ENCODE peak calls at places on chromosome 14, in five cellular contexts. One of them, this sample, is unnamed.

GRCh38 chr14:59897757-59898383 is 22.1 kb upstream of the LRRC9 start:
- DNase-seq in astrocyte: peak; percentile 4
- DNase-seq in hepatocyte: peak; percentile 65
- DNase-seq in CD8-positive, alpha-beta T cell: no peak
- DNase-seq in A549: peak; percentile 13
- DNase-seq in this sample: peak; percentile 47

GRCh38 chr14:57833304-57833703 is 32.6 kb downstream of the SLC35F4 start:
- DNase-seq in hepatocyte: peak; percentile 25
- DNase-seq in astrocyte: peak; percentile 94
- DNase-seq in CD8-positive, alpha-beta T cell: no peak
- DNase-seq in A549: peak; percentile 41
- DNase-seq in this sample: peak; percentile 6

GRCh38 chr14:92718659-92719058 is 29.8 kb downstream of the LGMN start:
- DNase-seq in astrocyte: peak; percentile 41
- DNase-seq in A549: no peak
- DNase-seq in hepatocyte: no peak
- DNase-seq in CD8-positive, alpha-beta T cell: no peak
- DNase-seq in this sample: no peak

GRCh38 chr14:81385824-81386223 is 14.3 kb downstream of the STON2 start:
- DNase-seq in astrocyte: no peak
- DNase-seq in CD8-positive, alpha-beta T cell: no peak
- DNase-seq in A549: no peak
- DNase-seq in hepatocyte: no peak
- DNase-seq in this sample: no peak

GRCh38 chr14:56299306-56299984 is 181.2 kb downstream of the PELI2 start:
- DNase-seq in A549: no peak
- DNase-seq in CD8-positive, alpha-beta T cell: no peak
- DNase-seq in hepatocyte: no peak
- DNase-seq in astrocyte: peak; percentile 5
- DNase-seq in this sample: no peak

GRCh38 chr14:90140298-90140955 is 78.6 kb downstream of the KCNK13 start:
- DNase-seq in CD8-positive, alpha-beta T cell: no peak
- DNase-seq in astrocyte: peak; percentile 75
- DNase-seq in A549: no peak
- DNase-seq in hepatocyte: no peak
- DNase-seq in this sample: no peak

GRCh38 chr14:102370305-102370809 is 7.6 kb downstream of the TECPR2 start:
- DNase-seq in CD8-positive, alpha-beta T cell: no peak
- DNase-seq in astrocyte: no peak
- DNase-seq in hepatocyte: peak; percentile 15
- DNase-seq in A549: no peak
- DNase-seq in this sample: no peak

GRCh38 chr14:56216631-56217379 is 98.6 kb downstream of the PELI2 start:
- DNase-seq in astrocyte: peak; percentile 36
- DNase-seq in CD8-positive, alpha-beta T cell: no peak
- DNase-seq in hepatocyte: peak; percentile 38
- DNase-seq in A549: no peak
- DNase-seq in this sample: peak; percentile 35

GRCh38 chr14:105294142-105294597 is 6.6 kb downstream of the BRF1 start:
- DNase-seq in CD8-positive, alpha-beta T cell: peak; percentile 52
- DNase-seq in hepatocyte: no peak
- DNase-seq in A549: no peak
- DNase-seq in astrocyte: peak; percentile 45
- DNase-seq in this sample: peak; percentile 61

GRCh38 chr14:24310666-24311604 is at the start of gene LTB4R:
- DNase-seq in CD8-positive, alpha-beta T cell: peak; percentile 41
- DNase-seq in astrocyte: peak; percentile 72
- DNase-seq in hepatocyte: no peak
- DNase-seq in A549: no peak
- DNase-seq in this sample: peak; percentile 88

GRCh38 chr14:106436310-106436905 is 910.0 kb downstream of the TMEM121 start:
- DNase-seq in CD8-positive, alpha-beta T cell: peak; percentile 34
- DNase-seq in astrocyte: no peak
- DNase-seq in hepatocyte: no peak
- DNase-seq in A549: peak; percentile 3
- DNase-seq in this sample: peak; percentile 20

GRCh38 chr14:85122690-85123089 is 407.3 kb upstream of the FLRT2 start:
- DNase-seq in CD8-positive, alpha-beta T cell: no peak
- DNase-seq in astrocyte: peak; percentile 59
- DNase-seq in hepatocyte: no peak
- DNase-seq in A549: no peak
- DNase-seq in this sample: no peak

GRCh38 chr14:69695664-69696527 is 71.0 kb upstream of the SRSF5 start:
- DNase-seq in CD8-positive, alpha-beta T cell: no peak
- DNase-seq in A549: no peak
- DNase-seq in astrocyte: peak; percentile 50
- DNase-seq in hepatocyte: no peak
- DNase-seq in this sample: peak; percentile 58

GRCh38 chr14:101224356-101225115 is 321.0 kb upstream of the RTL1 start:
- DNase-seq in hepatocyte: peak; percentile 51
- DNase-seq in A549: no peak
- DNase-seq in astrocyte: no peak
- DNase-seq in CD8-positive, alpha-beta T cell: no peak
- DNase-seq in this sample: no peak

GRCh38 chr14:50475460-50475859 is 56.9 kb downstream of the MAP4K5 start:
- DNase-seq in hepatocyte: peak; percentile 16
- DNase-seq in astrocyte: peak; percentile 10
- DNase-seq in CD8-positive, alpha-beta T cell: no peak
- DNase-seq in A549: no peak
- DNase-seq in this sample: no peak

GRCh38 chr14:71054706-71055105 is 147.4 kb downstream of the PCNX1 start:
- DNase-seq in CD8-positive, alpha-beta T cell: no peak
- DNase-seq in A549: no peak
- DNase-seq in hepatocyte: no peak
- DNase-seq in astrocyte: no peak
- DNase-seq in this sample: no peak

GRCh38 chr14:104116544-104117340 is 21.6 kb upstream of the KIF26A start:
- DNase-seq in hepatocyte: peak; percentile 86
- DNase-seq in astrocyte: no peak
- DNase-seq in CD8-positive, alpha-beta T cell: no peak
- DNase-seq in A549: no peak
- DNase-seq in this sample: peak; percentile 79

GRCh38 chr14:24794906-24795305 is 160.9 kb upstream of the GZMB start:
- DNase-seq in CD8-positive, alpha-beta T cell: no peak
- DNase-seq in A549: no peak
- DNase-seq in hepatocyte: no peak
- DNase-seq in astrocyte: no peak
- DNase-seq in this sample: no peak

GRCh38 chr14:73283592-73284379 is 46.5 kb downstream of the PAPLN start:
- DNase-seq in CD8-positive, alpha-beta T cell: no peak
- DNase-seq in hepatocyte: no peak
- DNase-seq in astrocyte: peak; percentile 18
- DNase-seq in A549: no peak
- DNase-seq in this sample: no peak

GRCh38 chr14:44339256-44339655 is 167.8 kb downstream of the FSCB start:
- DNase-seq in hepatocyte: no peak
- DNase-seq in A549: no peak
- DNase-seq in CD8-positive, alpha-beta T cell: no peak
- DNase-seq in astrocyte: peak; percentile 23
- DNase-seq in this sample: no peak

GRCh38 chr14:98210045-98210678 is 1061.8 kb downstream of the BCL11B start:
- DNase-seq in hepatocyte: no peak
- DNase-seq in CD8-positive, alpha-beta T cell: peak; percentile 25
- DNase-seq in astrocyte: no peak
- DNase-seq in A549: no peak
- DNase-seq in this sample: no peak

DNA sequence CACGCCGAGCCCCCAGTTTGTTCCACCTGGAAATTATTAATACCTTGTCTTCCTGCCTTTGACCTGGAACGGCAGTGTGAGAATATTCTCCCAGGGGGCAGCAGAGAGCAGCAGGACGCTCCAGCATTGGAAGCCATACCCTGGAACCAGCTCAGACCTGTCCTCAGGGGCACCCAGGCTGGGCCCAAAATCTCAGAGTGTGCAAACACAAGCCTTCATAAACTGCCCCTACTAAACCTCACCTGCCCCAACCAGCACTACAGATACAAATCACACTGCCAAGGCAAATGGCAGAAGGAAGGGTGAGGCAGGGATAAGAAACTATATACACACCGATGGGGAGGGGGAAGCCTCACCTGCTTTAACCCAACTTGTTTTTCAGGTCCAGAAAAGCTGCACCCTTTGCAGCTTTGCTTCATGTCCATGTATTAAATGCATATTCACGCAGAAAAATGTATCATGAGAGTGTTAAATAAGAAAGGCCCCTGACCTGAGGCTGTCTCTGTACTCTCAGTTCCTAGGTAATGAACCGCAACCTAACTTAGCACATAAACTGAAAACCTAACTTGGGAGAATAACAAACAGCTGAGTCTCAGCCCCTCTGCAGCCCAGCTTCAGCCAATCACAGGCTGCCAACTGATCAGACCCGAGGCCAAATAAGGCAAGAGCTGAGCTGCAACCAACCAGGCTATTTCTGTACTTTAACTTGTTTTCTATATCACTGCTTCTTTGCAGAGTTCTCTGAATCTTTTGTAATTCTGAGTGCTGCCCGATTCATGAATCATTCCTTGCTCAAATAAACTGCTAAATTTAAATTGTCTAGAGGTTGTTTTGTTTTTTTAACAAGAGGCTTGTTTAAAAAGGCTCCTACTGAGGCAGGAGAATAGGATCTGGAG is 130.1 kb downstream of the SPTSSA start:
- DNase-seq in A549: peak; percentile 36
- DNase-seq in hepatocyte: peak; percentile 79
- DNase-seq in astrocyte: peak; percentile 54
- DNase-seq in CD8-positive, alpha-beta T cell: peak; percentile 29
- DNase-seq in this sample: peak; percentile 76
- H3K4me3 ChIP-seq in A549: no peak overlapping the region
- H3K4me3 ChIP-seq in hepatocyte: no peak overlapping the region
- H3K4me3 ChIP-seq in astrocyte: no peak overlapping the region
- H3K4me3 ChIP-seq in CD8-positive, alpha-beta T cell: no peak overlapping the region
- H3K4me3 ChIP-seq in this sample: no peak overlapping the region

GRCh38 chr14:22900088-22900799 is 17.2 kb downstream of the REM2 start:
- DNase-seq in CD8-positive, alpha-beta T cell: no peak
- DNase-seq in A549: peak; percentile 77
- DNase-seq in astrocyte: peak; percentile 41
- DNase-seq in hepatocyte: peak; percentile 83
- DNase-seq in this sample: peak; percentile 28
- H3K27ac ChIP-seq in CD8-positive, alpha-beta T cell: no peak overlapping the region
- H3K27ac ChIP-seq in A549: no peak overlapping the region
- H3K27ac ChIP-seq in astrocyte: no peak overlapping the region
- H3K27ac ChIP-seq in hepatocyte: peak overlapping the region; percentile 56
- H3K27ac ChIP-seq in this sample: no peak overlapping the region

GRCh38 chr14:27186048-27186447 is 588.2 kb upstream of the NOVA1 start:
- DNase-seq in astrocyte: no peak
- DNase-seq in A549: no peak
- DNase-seq in hepatocyte: no peak
- DNase-seq in CD8-positive, alpha-beta T cell: no peak
- DNase-seq in this sample: no peak

GRCh38 chr14:27184371-27184901 is 586.6 kb upstream of the NOVA1 start:
- DNase-seq in astrocyte: peak; percentile 66
- DNase-seq in hepatocyte: no peak
- DNase-seq in CD8-positive, alpha-beta T cell: no peak
- DNase-seq in A549: no peak
- DNase-seq in this sample: no peak

DNA sequence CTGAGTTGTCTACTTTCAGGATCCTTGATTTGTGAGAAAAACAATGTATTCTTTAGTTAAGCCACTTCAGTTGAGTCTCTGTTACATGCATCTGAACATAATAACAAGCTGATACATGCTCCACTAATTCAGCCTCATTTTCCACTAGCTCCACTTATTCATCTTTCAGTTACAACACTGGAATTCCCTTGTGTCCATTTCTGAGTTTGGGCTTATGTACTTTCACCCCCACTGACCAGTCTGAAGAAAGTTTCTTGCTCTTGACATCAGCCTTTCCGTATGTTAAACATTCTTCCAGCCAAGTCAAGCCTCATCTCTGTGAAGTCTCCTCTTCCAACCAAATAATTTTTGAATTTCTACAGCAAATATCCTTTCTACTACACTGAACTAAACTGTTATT is 592.5 kb upstream of the NOVA1 start:
- DNase-seq in A549: no peak
- DNase-seq in astrocyte: no peak
- DNase-seq in CD8-positive, alpha-beta T cell: no peak
- DNase-seq in hepatocyte: no peak
- DNase-seq in this sample: no peak
- H3K4me3 ChIP-seq in A549: no peak overlapping the region
- H3K4me3 ChIP-seq in astrocyte: no peak overlapping the region
- H3K4me3 ChIP-seq in CD8-positive, alpha-beta T cell: no peak overlapping the region
- H3K4me3 ChIP-seq in hepatocyte: no peak overlapping the region
- H3K4me3 ChIP-seq in this sample: no peak overlapping the region

DNA sequence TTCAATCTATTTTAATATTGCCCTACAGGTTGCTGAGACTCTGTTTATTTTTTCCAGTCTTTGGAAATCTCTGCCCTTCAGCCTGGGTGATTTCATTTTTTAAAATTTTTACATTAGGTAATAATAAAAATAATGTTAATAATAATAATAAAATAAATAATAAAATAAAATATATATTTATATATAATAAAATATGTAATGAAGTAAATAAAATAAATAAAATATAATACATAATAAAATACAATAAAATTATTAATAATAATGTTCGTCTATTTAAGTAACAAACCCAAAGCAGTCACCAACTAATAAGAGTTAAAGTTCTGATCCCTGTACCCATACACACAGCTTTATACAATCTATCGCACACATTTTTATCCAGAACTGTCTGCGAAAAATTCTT is 130.5 kb downstream of the SEC23A start:
- DNase-seq in A549: no peak
- DNase-seq in hepatocyte: no peak
- DNase-seq in astrocyte: no peak
- DNase-seq in CD8-positive, alpha-beta T cell: no peak
- DNase-seq in this sample: no peak
- H3K27ac ChIP-seq in A549: no peak overlapping the region
- H3K27ac ChIP-seq in hepatocyte: no peak overlapping the region
- H3K27ac ChIP-seq in astrocyte: no peak overlapping the region
- H3K27ac ChIP-seq in CD8-positive, alpha-beta T cell: no peak overlapping the region
- H3K27ac ChIP-seq in this sample: no peak overlapping the region

GRCh38 chr14:64549016-64549415 is 745 bp upstream of the PPP1R36 start:
- DNase-seq in hepatocyte: no peak
- DNase-seq in CD8-positive, alpha-beta T cell: no peak
- DNase-seq in A549: no peak
- DNase-seq in astrocyte: no peak
- DNase-seq in this sample: no peak

GRCh38 chr14:64550539-64551333 is 975 bp downstream of the PPP1R36 start:
- DNase-seq in A549: no peak
- DNase-seq in CD8-positive, alpha-beta T cell: no peak
- DNase-seq in astrocyte: no peak
- DNase-seq in hepatocyte: no peak
- DNase-seq in this sample: no peak

GRCh38 chr14:64554551-64554950 is 4.8 kb downstream of the PPP1R36 start:
- DNase-seq in astrocyte: no peak
- DNase-seq in CD8-positive, alpha-beta T cell: no peak
- DNase-seq in A549: no peak
- DNase-seq in hepatocyte: no peak
- DNase-seq in this sample: no peak

GRCh38 chr14:64544607-64545312 is 4.2 kb downstream of the HSPA2 start:
- DNase-seq in hepatocyte: no peak
- DNase-seq in A549: no peak
- DNase-seq in astrocyte: no peak
- DNase-seq in CD8-positive, alpha-beta T cell: no peak
- DNase-seq in this sample: no peak

GRCh38 chr14:64549805-64550538 is at the start of gene PPP1R36:
- DNase-seq in hepatocyte: peak; percentile 45
- DNase-seq in astrocyte: no peak
- DNase-seq in CD8-positive, alpha-beta T cell: no peak
- DNase-seq in A549: no peak
- DNase-seq in this sample: peak; percentile 79
- H3K4me3 ChIP-seq in hepatocyte: no peak within 1 kb of the TSS
- H3K4me3 ChIP-seq in astrocyte: peak within 1 kb of the TSS; percentile 46
- H3K4me3 ChIP-seq in CD8-positive, alpha-beta T cell: peak within 1 kb of the TSS; percentile 31
- H3K4me3 ChIP-seq in A549: no peak within 1 kb of the TSS
- H3K4me3 ChIP-seq in this sample: no peak within 1 kb of the TSS